ENCODE peak calls at places on chromosomes 1 and 21, in eight cellular contexts. T is IMR-90, M is fibroblast of mammary gland, R is colonic mucosa, A is AG09319, W is cardiac muscle cell, Z is H9, V is mucosa of descending colon. N is an unnamed sample.

GRCh38 chr1:205438213-205439158 is 16.6 kb upstream of the LEMD1 start:
- DNase-seq in R (peak; percentile 89), W (peak; percentile 88), A (no peak), V (peak; percentile 84), Z (no peak), T (peak; percentile 65), M (peak; percentile 68), N (peak; percentile 92)

GRCh38 chr1:181783208-181783607 is 278.3 kb downstream of the ZNF648 start:
- DNase-seq in T (no peak), M (no peak), A (no peak), V (no peak), W (no peak), R (no peak), Z (no peak), N (no peak)

GRCh38 chr1:49351744-49352143 is 575.1 kb upstream of the BEND5 start:
- DNase-seq in V (no peak), A (no peak), M (peak; percentile 16), T (no peak), Z (no peak), W (no peak), R (no peak), N (peak; percentile 68)

GRCh38 chr1:86195281-86195680 is 38.7 kb upstream of the COL24A1 start:
- DNase-seq in T (no peak), V (no peak), A (no peak), Z (no peak), W (no peak), M (no peak), R (no peak), N (no peak)

GRCh38 chr1:85048296-85049064 is at the start of gene MCOLN3:
- DNase-seq in M (peak; percentile 11), W (no peak), V (peak; percentile 60), T (no peak), A (no peak), R (peak; percentile 53), Z (peak; percentile 70), N (peak; percentile 28)

GRCh38 chr1:231626951-231627614 is 493 bp downstream of the DISC1 start:
- DNase-seq in V (peak; percentile 81), W (peak; percentile 55), M (no peak), R (peak; percentile 79), T (peak; percentile 43), Z (peak; percentile 83), A (no peak), N (peak; percentile 51)

GRCh38 chr1:198681247-198681646 is 42.4 kb downstream of the PTPRC start:
- DNase-seq in M (no peak), Z (no peak), A (no peak), V (no peak), T (peak; percentile 45), R (no peak), W (peak; percentile 41), N (no peak)

GRCh38 chr1:147612366-147612765 is 58.0 kb downstream of the ACP6 start:
- DNase-seq in A (no peak), Z (no peak), M (no peak), R (no peak), T (no peak), W (no peak), V (no peak), N (no peak)

GRCh38 chr1:183195146-183195571 is 9.1 kb downstream of the LAMC2 start:
- DNase-seq in V (no peak), W (no peak), T (peak; percentile 60), M (no peak), Z (no peak), R (peak; percentile 33), A (no peak), N (peak; percentile 62)

GRCh38 chr1:161115132-161115711 is 2.6 kb downstream of the PFDN2 start:
- DNase-seq in M (peak; percentile 97), R (no peak), A (no peak), W (peak; percentile 92), Z (no peak), V (no peak), T (peak; percentile 94), N (peak; percentile 99)

GRCh38 chr1:183278736-183279591 is 92.9 kb downstream of the LAMC2 start:
- DNase-seq in M (peak; percentile 89), R (no peak), Z (no peak), T (peak; percentile 68), V (no peak), A (no peak), W (peak; percentile 72), N (peak; percentile 91)

GRCh38 chr1:96520542-96520941 is 201.0 kb upstream of the PTBP2 start:
- DNase-seq in M (peak; percentile 90), V (no peak), A (no peak), Z (no peak), T (no peak), W (peak; percentile 67), R (no peak), N (peak; percentile 27)

GRCh38 chr1:150164224-150164623 is 14.5 kb downstream of the PLEKHO1 start:
- DNase-seq in V (no peak), W (no peak), A (no peak), R (no peak), M (no peak), Z (no peak), T (no peak), N (no peak)

GRCh38 chr1:15089244-15089992 is 64.1 kb upstream of the TMEM51 start:
- DNase-seq in Z (no peak), A (no peak), V (no peak), R (no peak), W (no peak), T (no peak), M (no peak), N (no peak)

GRCh38 chr1:54886724-54887664 is at the start of gene DHCR24:
- DNase-seq in T (peak; percentile 76), M (peak; percentile 72), W (peak; percentile 86), R (peak; percentile 88), Z (peak; percentile 91), A (peak; percentile 47), V (peak; percentile 89), N (peak; percentile 91)

GRCh38 chr1:153568367-153569099 is 2.9 kb upstream of the S100A2 start:
- DNase-seq in R (peak; percentile 93), A (peak; percentile 55), Z (peak; percentile 96), T (peak; percentile 84), W (peak; percentile 90), M (peak; percentile 86), V (peak; percentile 90), N (peak; percentile 98)

GRCh38 chr21:28342229-28342810 is 650.4 kb downstream of the LTN1 start:
- DNase-seq in Z (no peak), V (no peak), T (no peak), A (no peak), W (no peak), M (no peak), R (no peak), N (no peak)

GRCh38 chr21:42161401-42161956 is 57.5 kb upstream of the ABCG1 start:
- DNase-seq in R (no peak), Z (peak; percentile 21), A (no peak), V (no peak), M (no peak), T (no peak), W (no peak), N (no peak)

GRCh38 chr1:90925928-90926869 is 95.6 kb downstream of the ZNF644 start:
- DNase-seq in R (no peak), T (peak; percentile 84), V (no peak), W (peak; percentile 87), M (peak; percentile 53), A (peak; percentile 19), Z (no peak), N (peak; percentile 14)

DNA sequence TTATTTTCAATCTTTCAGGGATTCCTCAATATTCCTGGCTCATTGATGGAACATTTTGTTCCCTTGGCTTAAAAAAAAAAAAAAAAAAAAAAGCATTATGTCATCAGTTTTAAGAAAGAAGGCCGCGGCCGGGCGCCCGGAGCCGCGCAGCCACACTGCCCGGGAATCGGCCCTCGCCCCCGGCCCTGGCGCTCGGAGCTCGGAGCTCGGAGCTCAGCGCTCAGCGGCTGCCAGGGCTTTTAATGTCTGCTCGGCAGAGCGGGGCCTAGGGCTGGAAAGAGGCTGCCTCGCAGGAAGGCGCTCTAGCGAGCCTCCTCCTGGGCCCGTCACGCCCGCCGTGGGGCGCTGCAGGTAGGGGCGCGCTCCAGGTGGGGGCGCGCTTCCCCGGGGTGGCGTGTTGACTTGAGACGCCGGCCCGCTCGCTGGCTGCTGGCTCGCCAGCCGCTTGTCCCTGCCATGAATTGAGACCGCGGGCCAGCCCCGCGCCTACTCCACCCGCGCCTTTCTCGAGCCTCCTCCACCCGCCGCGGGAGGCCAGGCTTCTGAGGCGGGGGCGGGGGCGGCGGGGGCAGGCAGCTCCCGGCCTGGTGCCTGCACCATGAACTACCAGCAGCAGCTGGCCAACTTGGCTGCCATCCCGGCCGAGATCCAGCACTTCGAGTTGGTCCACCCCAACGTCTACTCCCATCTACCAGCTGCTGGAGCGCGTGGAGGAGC is 5.4 kb upstream of the TDRD5 start:
- DNase-seq in Z (peak; percentile 81), R (peak; percentile 72), W (peak; percentile 76), A (no peak), T (no peak), M (peak; percentile 21), V (peak; percentile 83), N (peak; percentile 48)
- TF ChIP-seq CTCF in Z (peak; percentile 74), R (peak; percentile 66), W (peak; percentile 61), A (no peak), T (peak; percentile 27), M (no peak), V (peak; percentile 64), N (peak; percentile 37)

DNA sequence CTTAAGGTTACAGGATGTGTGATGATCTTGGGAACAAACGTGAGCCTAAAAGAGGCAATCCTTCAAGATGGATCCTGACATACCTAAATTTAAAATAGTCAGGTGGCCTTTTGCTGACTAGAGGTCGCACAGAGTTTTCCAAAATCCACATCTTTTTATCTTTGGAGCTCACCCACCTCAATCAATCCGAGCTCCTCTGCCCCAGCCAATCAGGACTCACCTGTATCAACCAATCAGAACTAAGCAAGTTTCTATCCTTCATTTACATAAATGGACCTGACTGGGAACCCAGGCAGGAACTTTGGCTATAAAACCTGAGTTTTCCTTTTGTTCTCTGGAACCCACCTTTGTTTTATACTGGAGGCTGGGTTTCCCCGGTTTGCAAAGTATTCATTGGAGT is 16.2 kb downstream of the DNAJC11 start:
- DNase-seq in V (no peak), T (no peak), M (no peak), Z (no peak), R (no peak), A (no peak), W (no peak), N (no peak)
- TF ChIP-seq CTCF in V (no peak), T (no peak), M (no peak), Z (no peak), R (no peak), A (no peak), W (no peak), N (no peak)

GRCh38 chr21:19566975-19567374 is 1163.4 kb upstream of the TMPRSS15 start:
- DNase-seq in W (no peak), M (no peak), T (no peak), R (no peak), A (no peak), Z (no peak), V (no peak), N (no peak)

DNA sequence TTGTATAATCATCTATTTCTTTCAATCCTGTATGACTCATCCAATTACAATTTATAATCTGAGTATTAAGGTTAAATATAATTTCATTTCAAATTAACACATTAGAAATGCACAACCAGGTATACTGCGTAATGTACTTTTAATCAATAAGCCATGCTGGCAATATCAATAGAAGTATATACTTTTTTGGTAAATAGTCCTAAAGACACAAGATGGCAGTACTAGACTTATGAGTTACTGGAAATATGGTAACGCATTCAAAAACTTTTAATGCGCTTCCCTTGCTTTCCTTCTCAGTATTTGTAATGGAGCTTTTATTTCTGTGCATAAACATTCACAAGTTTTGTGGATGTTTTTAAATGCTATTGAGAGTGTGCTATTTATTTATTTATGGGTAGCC is 1162.0 kb upstream of the TMPRSS15 start:
- DNase-seq in T (no peak), V (no peak), W (no peak), M (no peak), R (no peak), A (no peak), Z (no peak), N (no peak)
- TF ChIP-seq CTCF in T (no peak), V (no peak), W (no peak), M (no peak), R (no peak), A (no peak), Z (no peak), N (no peak)

GRCh38 chr1:17377325-17377953 is 5.4 kb downstream of the PADI6 start:
- DNase-seq in Z (peak; percentile 69), R (no peak), A (no peak), V (no peak), W (no peak), M (no peak), T (no peak), N (no peak)
- TF ChIP-seq CTCF in Z (no peak), R (no peak), A (no peak), V (no peak), W (no peak), M (no peak), T (no peak), N (no peak)

N was measured in MCF 10A.